ENCODE peak calls at places on chromosomes 6 and 20, in seven cellular contexts. Q is HCEC 1CT; K is SK-N-MC; W is HuH-7; B is AG10803; C is SK-MEL-5; A is CD8-positive, alpha-beta T cell. I is an unnamed sample.
A peak's percentile ranks its signal among the peaks of the same experiment; 100 is the strongest.

GRCh38 chr6:46502486-46503119 is 11.4 kb upstream of the RCAN2 start:
- DNase-seq in Q (no peak), K (no peak), W (no peak), B (no peak), C (no peak), A (no peak), I (no peak)

GRCh38 chr6:129748212-129748900 is 38.4 kb upstream of the ARHGAP18 start:
- DNase-seq in Q (peak; percentile 47), K (no peak), W (no peak), B (peak; percentile 57), C (no peak), A (peak; percentile 25), I (peak; percentile 46)

GRCh38 chr20:48398506-48399449 is 429.0 kb downstream of the PREX1 start:
- DNase-seq in Q (no peak), K (no peak), W (no peak), B (no peak), C (no peak), A (no peak), I (no peak)

GRCh38 chr6:156848533-156848932 is 71.4 kb downstream of the ARID1B start:
- DNase-seq in Q (no peak), K (no peak), W (no peak), B (no peak), C (peak; percentile 7), A (no peak), I (no peak)

GRCh38 chr6:108235121-108235520 is 25.7 kb downstream of the SNX3 start:
- DNase-seq in Q (no peak), K (no peak), W (no peak), B (no peak), C (no peak), A (no peak), I (no peak)

GRCh38 chr6:157656437-157657005 is 166.5 kb upstream of the SNX9 start:
- DNase-seq in Q (peak; percentile 43), K (no peak), W (no peak), B (no peak), C (no peak), A (no peak), I (no peak)

GRCh38 chr6:83708546-83708969 is 343 bp downstream of the SNAP91 start:
- DNase-seq in Q (no peak), K (no peak), W (peak; percentile 30), B (no peak), C (no peak), A (no peak), I (no peak)

GRCh38 chr6:5084787-5085637 is at the start of gene PPP1R3G:
- DNase-seq in Q (peak; percentile 45), K (no peak), W (peak; percentile 51), B (peak; percentile 68), C (no peak), A (no peak), I (peak; percentile 69)

GRCh38 chr6:26183581-26184408 is 96.6 kb downstream of the HFE start:
- DNase-seq in Q (peak; percentile 69), K (no peak), W (no peak), B (peak; percentile 88), C (peak; percentile 64), A (peak; percentile 47), I (peak; percentile 64)

GRCh38 chr6:167350322-167350721 is 25.4 kb downstream of the TTLL2 start:
- DNase-seq in Q (no peak), K (no peak), W (no peak), B (no peak), C (no peak), A (no peak), I (no peak)

GRCh38 chr20:37901280-37901666 is 1.7 kb upstream of the VSTM2L start:
- DNase-seq in Q (no peak), K (no peak), W (no peak), B (no peak), C (no peak), A (no peak), I (no peak)

GRCh38 chr6:125474061-125474460 is 172.3 kb upstream of the HDDC2 start:
- DNase-seq in Q (no peak), K (no peak), W (no peak), B (no peak), C (no peak), A (no peak), I (no peak)

GRCh38 chr20:17631576-17632319 is 50.3 kb downstream of the RRBP1 start:
- DNase-seq in Q (no peak), K (no peak), W (no peak), B (no peak), C (no peak), A (no peak), I (no peak)

GRCh38 chr6:17478223-17478907 is 85.0 kb downstream of the CAP2 start:
- DNase-seq in Q (no peak), K (no peak), W (no peak), B (no peak), C (no peak), A (no peak), I (no peak)

GRCh38 chr6:20237677-20238460 is 25.6 kb upstream of the MBOAT1 start:
- DNase-seq in Q (no peak), K (no peak), W (no peak), B (no peak), C (no peak), A (no peak), I (no peak)

GRCh38 chr20:61120595-61121515 is 131.2 kb upstream of the CDH4 start:
- DNase-seq in Q (peak; percentile 77), K (no peak), W (no peak), B (peak; percentile 67), C (peak; percentile 85), A (peak; percentile 13), I (peak; percentile 62)

GRCh38 chr6:157879034-157879872 is 56.2 kb downstream of the SNX9 start:
- DNase-seq in Q (no peak), K (no peak), W (no peak), B (no peak), C (no peak), A (no peak), I (no peak)

GRCh38 chr20:43681468-43681942 is 14.6 kb downstream of the MYBL2 start:
- DNase-seq in Q (peak; percentile 7), K (no peak), W (no peak), B (peak; percentile 26), C (no peak), A (no peak), I (no peak)

GRCh38 chr6:166678426-166678825 is 51.4 kb upstream of the RPS6KA2 start:
- DNase-seq in Q (no peak), K (no peak), W (no peak), B (no peak), C (no peak), A (no peak), I (no peak)

GRCh38 chr6:110063864-110064263 is 85.8 kb downstream of the GPR6 start:
- DNase-seq in Q (no peak), K (peak; percentile 62), W (no peak), B (no peak), C (no peak), A (no peak), I (no peak)

GRCh38 chr20:38968090-38968489 is 5.9 kb downstream of the DHX35 start:
- DNase-seq in Q (no peak), K (no peak), W (no peak), B (no peak), C (no peak), A (no peak), I (no peak)

I was measured in ureter.